ENCODE peak calls at places on chromosome 17, in four cellular contexts. D is HepG2, M is SK-N-SH, Y is K562. Q is an unnamed sample.

GRCh38 chr17:7888184-7888920 is at the start of gene CHD3:
- DNase-seq in M (no peak), Y (peak; percentile 31), D (no peak), Q (no peak)

GRCh38 chr17:80559688-80560290 is 15.2 kb downstream of the RPTOR start:
- DNase-seq in D (no peak), M (no peak), Y (no peak), Q (no peak)

GRCh38 chr17:43533699-43534098 is 12.4 kb downstream of the ETV4 start:
- DNase-seq in D (no peak), Y (no peak), M (no peak), Q (no peak)

GRCh38 chr17:79658811-79659207 is 48.0 kb upstream of the RBFOX3 start:
- DNase-seq in D (peak; percentile 27), M (peak; percentile 77), Y (peak; percentile 30), Q (peak; percentile 43)

GRCh38 chr17:42279776-42280630 is 3.8 kb upstream of the STAT5B start:
- DNase-seq in M (peak; percentile 9), Y (no peak), D (no peak), Q (no peak)

GRCh38 chr17:2695961-2696760 is 15.4 kb downstream of the CLUH start:
- DNase-seq in D (no peak), Y (no peak), M (peak; percentile 32), Q (no peak)

GRCh38 chr17:73281926-73282325 is 20.2 kb upstream of the CPSF4L start:
- DNase-seq in D (no peak), M (no peak), Y (no peak), Q (no peak)

GRCh38 chr17:44610871-44611270 is 45.4 kb upstream of the MEIOC start:
- DNase-seq in Y (no peak), D (no peak), M (no peak), Q (no peak)

GRCh38 chr17:67024736-67025135 is 19.6 kb upstream of the CACNG1 start:
- DNase-seq in D (no peak), M (no peak), Y (no peak), Q (no peak)

GRCh38 chr17:17739388-17740066 is 58.3 kb downstream of the RAI1 start:
- DNase-seq in D (no peak), M (peak; percentile 78), Y (peak; percentile 50), Q (no peak)

GRCh38 chr17:53406907-53407306 is 415.8 kb upstream of the KIF2B start:
- DNase-seq in D (no peak), Y (no peak), M (no peak), Q (no peak)

GRCh38 chr17:42276359-42276608 is at the start of gene STAT5B:
- DNase-seq in Y (peak; percentile 84), M (peak; percentile 96), D (no peak), Q (no peak)

GRCh38 chr17:35082073-35082657 is 18.7 kb upstream of the RFFL start:
- DNase-seq in Y (no peak), D (peak; percentile 9), M (peak; percentile 51), Q (peak; percentile 81)

GRCh38 chr17:78806451-78806850 is 24.4 kb upstream of the CYTH1 start:
- DNase-seq in Y (no peak), M (no peak), D (no peak), Q (no peak)

GRCh38 chr17:68771867-68772515 is 170.8 kb upstream of the FAM20A start:
- DNase-seq in M (peak; percentile 52), D (peak; percentile 71), Y (peak; percentile 58), Q (peak; percentile 62)

GRCh38 chr17:29866746-29867404 is 63.2 kb downstream of the SSH2 start:
- DNase-seq in Y (no peak), M (no peak), D (no peak), Q (no peak)

GRCh38 chr17:16512011-16512410 is 20.0 kb upstream of the LRRC75A start:
- DNase-seq in M (no peak), Y (no peak), D (no peak), Q (no peak)

GRCh38 chr17:45579529-45580495 is 89.3 kb upstream of the PLEKHM1 start:
- DNase-seq in D (no peak), Y (peak; percentile 72), M (no peak), Q (no peak)

GRCh38 chr17:77208856-77209255 is 68.1 kb downstream of the SEC14L1 start:
- DNase-seq in M (no peak), D (no peak), Y (no peak), Q (no peak)

GRCh38 chr17:48547839-48548686 is 3.2 kb upstream of the HOXB2 start:
- DNase-seq in M (no peak), D (no peak), Y (peak; percentile 91), Q (no peak)

GRCh38 chr17:69111794-69112193 is 29.9 kb downstream of the ABCA6 start:
- DNase-seq in M (no peak), D (no peak), Y (no peak), Q (no peak)

GRCh38 chr17:52947418-52947817 is 788.9 kb upstream of the CA10 start:
- DNase-seq in D (no peak), Y (no peak), M (no peak), Q (no peak)

GRCh38 chr17:55926276-55926995 is 175.6 kb downstream of the PCTP start:
- DNase-seq in Y (no peak), D (no peak), M (no peak), Q (no peak)

GRCh38 chr17:68197091-68197996 is 50.5 kb upstream of the AMZ2 start:
- DNase-seq in Y (peak; percentile 16), M (peak; percentile 65), D (no peak), Q (no peak)

GRCh38 chr17:13480877-13481276 is 120.9 kb downstream of the HS3ST3A1 start:
- DNase-seq in M (no peak), Y (no peak), D (no peak), Q (no peak)

GRCh38 chr17:29393451-29393850 is 3.3 kb downstream of the TAOK1 start:
- DNase-seq in D (no peak), M (no peak), Y (no peak), Q (no peak)

GRCh38 chr17:61461967-61462733 is 9.9 kb downstream of the TBX4 start:
- DNase-seq in M (peak; percentile 78), Y (peak; percentile 45), D (peak; percentile 56), Q (no peak)

GRCh38 chr17:36939059-36939943 is 2.0 kb downstream of the LHX1 start:
- DNase-seq in M (no peak), D (no peak), Y (no peak), Q (no peak)

GRCh38 chr17:29848737-29849136 is 81.3 kb downstream of the SSH2 start:
- DNase-seq in M (no peak), D (no peak), Y (no peak), Q (no peak)

GRCh38 chr17:32515677-32516383 is 29.0 kb downstream of the CDK5R1 start:
- DNase-seq in D (no peak), Y (no peak), M (no peak), Q (no peak)

GRCh38 chr17:298791-299450 is 53.7 kb downstream of the RPH3AL start:
- DNase-seq in M (no peak), Y (no peak), D (no peak), Q (no peak)

GRCh38 chr17:17538417-17539391 is 42.5 kb upstream of the RASD1 start:
- DNase-seq in M (no peak), D (peak; percentile 98), Y (peak; percentile 56), Q (no peak)

GRCh38 chr17:69575346-69575761 is 160.9 kb downstream of the MAP2K6 start:
- DNase-seq in M (no peak), D (no peak), Y (no peak), Q (no peak)

GRCh38 chr17:38969281-38969680 is 2.1 kb upstream of the FBXO47 start:
- DNase-seq in D (no peak), Y (no peak), M (no peak), Q (no peak)
- TF ChIP-seq ELF1 in D (no peak), Y (no peak), M (no peak), Q (no peak)

GRCh38 chr17:50153650-50154575 is 3.4 kb upstream of the PPP1R9B start:
- DNase-seq in M (no peak), D (no peak), Y (peak; percentile 92), Q (no peak)

GRCh38 chr17:50150354-50151040 is at the start of gene PPP1R9B:
- DNase-seq in Y (no peak), M (peak; percentile 62), D (no peak), Q (no peak)

GRCh38 chr17:50152736-50153135 is 2.3 kb upstream of the PPP1R9B start:
- DNase-seq in M (no peak), D (no peak), Y (no peak), Q (no peak)

GRCh38 chr17:50151041-50151936 is 812 bp upstream of the PPP1R9B start:
- DNase-seq in M (peak; percentile 99), Y (peak; percentile 94), D (peak; percentile 80), Q (peak; percentile 85)

GRCh38 chr17:50151937-50152547 is 1.6 kb upstream of the PPP1R9B start:
- DNase-seq in D (peak; percentile 87), M (peak; percentile 89), Y (peak; percentile 92), Q (peak; percentile 95)
- TF ChIP-seq ELF1 in D (peak; percentile 84), M (peak; percentile 96), Y (peak; percentile 92), Q (no peak)

DNA sequence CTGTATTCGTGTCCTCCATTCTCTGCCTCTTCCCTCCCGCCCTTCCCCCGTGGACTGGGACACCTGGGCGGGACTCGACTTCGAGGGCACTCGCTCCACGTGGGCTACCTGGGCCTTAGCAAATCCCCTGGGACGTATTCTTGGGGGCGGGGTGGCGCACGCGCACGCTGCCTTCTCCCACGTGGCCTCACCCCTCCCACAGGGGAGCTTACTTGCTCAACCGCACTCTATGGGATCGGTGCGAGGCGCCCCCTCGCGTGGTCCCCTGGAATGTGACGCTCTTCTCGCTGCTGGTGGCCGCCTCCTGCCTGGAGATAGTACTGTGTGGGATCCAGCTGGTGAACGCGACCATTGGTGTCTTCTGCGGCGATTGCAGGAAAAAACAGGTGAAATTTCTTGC is 3.5 kb downstream of the VMO1 start:
- DNase-seq in Y (peak; percentile 61), M (peak; percentile 64), D (no peak), Q (no peak)
- TF ChIP-seq ELF1 in Y (no peak), M (no peak), D (no peak), Q (no peak)

GRCh38 chr17:75919611-75920010 is 14.9 kb upstream of the MRPL38 start:
- DNase-seq in M (no peak), Y (no peak), D (no peak), Q (no peak)
- TF ChIP-seq ELF1 in M (no peak), Y (no peak), D (no peak), Q (no peak)